ENCODE peak calls at places on chromosome 1, in eight cellular contexts. I, J, H, M, S, Q, D and O are unnamed samples. For H3K4me1, the result is how much of the 10 kb centered on the place peaks cover.

GRCh38 chr1:51268675-51269033 is 32.6 kb downstream of the RNF11 start:
- DNase-seq in I (no peak), M (no peak), D (no peak), Q (no peak), S (no peak), J (no peak), H (no peak), O (no peak)

GRCh38 chr1:223417444-223417843 is 24.2 kb downstream of the CCDC185 start:
- DNase-seq in J (no peak), M (no peak), D (no peak), S (no peak), I (no peak), Q (no peak), H (no peak), O (no peak)

GRCh38 chr1:116772648-116773045 is 18.4 kb downstream of the CD2 start:
- DNase-seq in S (peak), M (no peak), H (no peak), Q (no peak), D (no peak), J (no peak), I (no peak), O (no peak)

GRCh38 chr1:10387611-10388386 is 11.1 kb upstream of the PGD start:
- DNase-seq in S (peak), M (no peak), I (peak), D (no peak), Q (peak), J (peak), H (no peak), O (peak)

GRCh38 chr1:80472145-80472544 is 1328.6 kb upstream of the ADGRL2 start:
- DNase-seq in M (no peak), J (no peak), D (no peak), H (no peak), I (no peak), Q (no peak), S (no peak), O (no peak)

GRCh38 chr1:224393331-224393730 is 36.7 kb downstream of the CNIH4 start:
- DNase-seq in S (no peak), H (no peak), M (no peak), J (no peak), Q (no peak), I (no peak), D (no peak), O (no peak)

GRCh38 chr1:222893255-222893654 is 78.4 kb downstream of the DISP1 start:
- DNase-seq in S (no peak), M (no peak), D (no peak), J (no peak), H (no peak), I (no peak), Q (no peak), O (no peak)

GRCh38 chr1:113536182-113536780 is 146.0 kb downstream of the MAGI3 start:
- DNase-seq in H (no peak), J (no peak), D (no peak), S (no peak), M (no peak), Q (no peak), I (peak), O (no peak)

GRCh38 chr1:36248250-36248894 is 24.1 kb downstream of the THRAP3 start:
- DNase-seq in H (peak), Q (peak), J (peak), S (peak), I (peak), M (peak), D (peak), O (no peak)

GRCh38 chr1:109240158-109241152 is 8.9 kb upstream of the CELSR2 start:
- DNase-seq in I (peak), D (no peak), Q (peak), H (peak), S (peak), M (no peak), J (no peak), O (peak)

GRCh38 chr1:180912801-180913616 is at the start of gene KIAA1614:
- DNase-seq in S (no peak), D (no peak), H (no peak), J (no peak), I (peak), M (no peak), Q (no peak), O (peak)

GRCh38 chr1:203185585-203185984 is 919 bp downstream of the CHI3L1 start:
- DNase-seq in J (no peak), M (no peak), S (peak), I (no peak), Q (no peak), D (no peak), H (no peak), O (no peak)

GRCh38 chr1:15332952-15333715 is 76.6 kb upstream of the EFHD2 start:
- DNase-seq in D (no peak), I (no peak), H (no peak), M (no peak), S (no peak), J (no peak), Q (no peak), O (no peak)

GRCh38 chr1:163211667-163212066 is 9.0 kb upstream of the RGS5 start:
- DNase-seq in I (no peak), M (no peak), H (no peak), J (no peak), S (no peak), D (no peak), Q (no peak), O (no peak)

GRCh38 chr1:153968000-153968363 is 280 bp downstream of the CREB3L4 start:
- DNase-seq in I (no peak), H (no peak), M (no peak), D (no peak), J (no peak), Q (no peak), S (peak), O (no peak)

GRCh38 chr1:150162862-150163706 is 13.4 kb downstream of the PLEKHO1 start:
- DNase-seq in I (peak), Q (peak), H (peak), J (no peak), S (peak), D (no peak), M (peak), O (peak)

GRCh38 chr1:33382651-33383415 is 48.1 kb downstream of the PHC2 start:
- DNase-seq in D (no peak), M (no peak), Q (no peak), I (no peak), S (no peak), H (no peak), J (no peak), O (no peak)

GRCh38 chr1:225847610-225848009 is 34.6 kb downstream of the TMEM63A start:
- DNase-seq in M (no peak), H (no peak), D (no peak), I (no peak), J (no peak), S (peak), Q (no peak), O (no peak)

GRCh38 chr1:94925561-94926364 is 1.1 kb downstream of the CNN3 start:
- DNase-seq in I (peak), S (peak), H (peak), Q (peak), M (no peak), J (peak), D (no peak), O (peak)

GRCh38 chr1:1204998-1205768 is 1.2 kb downstream of the TNFRSF18 start:
- DNase-seq in J (no peak), M (no peak), D (no peak), S (no peak), I (no peak), H (no peak), Q (no peak), O (peak)

GRCh38 chr1:30966690-30967369 is 58.3 kb upstream of the SDC3 start:
- DNase-seq in I (peak), Q (no peak), D (no peak), M (no peak), H (peak), J (no peak), S (peak), O (no peak)

GRCh38 chr1:114043046-114043445 is 63.8 kb downstream of the OLFML3 start:
- DNase-seq in J (no peak), I (no peak), D (no peak), S (no peak), Q (no peak), H (no peak), M (no peak), O (no peak)

GRCh38 chr1:153578490-153578889 is 12.8 kb upstream of the S100A2 start:
- DNase-seq in Q (no peak), H (no peak), S (no peak), I (peak), J (no peak), M (no peak), D (no peak), O (no peak)

DNA sequence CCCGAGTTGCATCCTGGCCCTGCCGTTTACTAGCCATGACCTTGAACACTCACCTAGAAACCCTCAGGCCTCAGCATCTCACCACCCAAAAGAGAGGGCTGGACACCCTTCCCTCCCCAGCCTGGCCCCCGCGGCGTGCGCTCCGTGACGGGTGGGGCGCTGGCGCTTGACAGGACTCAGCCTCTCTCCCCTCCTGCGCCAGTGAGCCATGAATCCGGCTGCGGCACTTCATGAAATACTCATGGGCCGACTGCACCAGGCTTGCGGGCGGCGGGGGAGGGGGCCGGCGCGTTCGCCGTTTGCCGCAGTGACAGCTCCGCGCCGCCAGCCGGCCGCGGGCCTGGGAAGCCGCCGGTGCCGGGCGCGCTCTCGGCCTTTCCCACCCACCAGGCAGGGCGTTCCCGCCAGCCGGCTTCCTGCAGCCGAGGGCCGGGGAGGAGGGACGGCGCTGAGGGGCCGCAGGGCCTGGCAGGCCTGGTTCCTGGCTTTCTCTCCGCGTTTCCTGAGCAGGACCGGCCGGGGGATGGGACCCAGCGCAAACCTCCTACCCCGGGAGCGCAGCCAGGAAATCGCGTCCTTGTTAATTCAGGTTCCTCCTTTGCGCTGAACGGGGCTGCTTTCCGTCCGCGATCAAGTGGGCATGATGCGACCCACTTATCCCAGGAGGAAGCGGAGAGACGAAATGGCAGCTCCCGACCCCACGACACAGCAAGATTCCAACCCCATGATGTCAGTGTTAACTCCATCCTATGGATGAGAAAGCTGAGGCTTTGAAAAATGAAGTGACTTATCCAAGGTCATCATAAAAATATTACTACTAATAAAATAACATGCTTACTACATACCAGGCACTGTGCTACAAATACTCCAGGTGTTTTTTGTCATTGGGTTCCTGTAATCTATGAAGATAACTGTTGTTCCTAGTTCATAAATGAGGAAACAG is 9.1 kb upstream of the LUZP1 start:
- DNase-seq in J (no peak), H (no peak), D (no peak), Q (no peak), S (peak), I (peak), M (peak), O (peak)
- TF ChIP-seq CTCF in J (no peak), H (peak), D (no peak), Q (no peak), S (no peak), I (peak), M (peak), O (peak)

GRCh38 chr1:24416666-24417391 is 1.2 kb downstream of the NIPAL3 start:
- DNase-seq in J (no peak), S (no peak), M (no peak), Q (no peak), D (peak), I (peak), H (peak), O (no peak)

GRCh38 chr1:24414884-24415333 is 693 bp upstream of the NIPAL3 start:
- DNase-seq in M (no peak), H (no peak), I (no peak), J (peak), S (peak), Q (no peak), D (no peak), O (no peak)

GRCh38 chr1:24415334-24415909 is at the start of gene NIPAL3:
- DNase-seq in D (peak), J (peak), I (peak), M (peak), H (peak), Q (peak), S (peak), O (peak)

GRCh38 chr1:24417681-24418080 is 2.1 kb downstream of the NIPAL3 start:
- DNase-seq in S (no peak), H (no peak), Q (no peak), D (no peak), M (no peak), I (peak), J (no peak), O (no peak)

DNA sequence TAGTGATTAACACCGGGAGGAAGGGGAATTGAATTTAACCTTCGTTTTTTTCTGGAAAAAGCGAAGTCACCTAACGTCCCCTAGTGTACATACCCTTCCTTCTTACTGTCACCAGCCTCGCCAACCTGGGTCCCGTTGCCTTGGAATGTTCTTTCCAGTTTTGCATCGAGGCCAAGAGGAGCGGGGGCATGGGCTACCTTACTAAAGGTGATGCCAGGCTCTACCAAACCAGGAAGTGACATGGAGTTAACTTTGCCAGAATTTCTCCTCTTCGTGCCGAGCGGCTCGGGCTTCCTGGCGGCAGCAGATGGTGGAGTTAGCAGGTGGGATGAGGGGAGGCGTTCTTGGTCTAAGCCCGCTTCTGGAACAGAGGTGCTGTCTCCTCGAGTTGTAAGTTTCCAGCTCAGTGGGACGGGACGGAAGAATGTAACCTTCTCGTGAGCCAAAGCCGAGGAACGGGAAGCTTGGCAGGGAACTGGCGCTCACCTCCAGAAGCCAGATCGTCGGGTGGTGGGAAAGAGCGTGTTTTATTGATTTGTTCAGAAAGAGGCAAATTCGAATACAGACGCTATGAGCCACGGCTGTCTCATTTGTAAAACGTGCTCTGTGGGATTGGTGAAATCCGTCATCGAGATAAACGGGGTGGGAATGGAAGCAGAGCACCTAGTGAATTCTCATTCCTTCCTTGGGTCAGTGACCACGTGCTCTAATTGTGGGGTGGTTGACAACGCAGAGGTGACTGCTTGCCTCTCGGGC is 486 bp downstream of the NIPAL3 start:
- DNase-seq in Q (no peak), M (no peak), D (no peak), J (peak), H (peak), I (peak), S (peak), O (no peak)
- H3K4me1 ChIP-seq in Q (under half), M (under half), D (under half), J (under half), H (under half), I (under half), S (half or more), O (half or more)

GRCh38 chr1:70207492-70207891 is 2.1 kb upstream of the LRRC40 start:
- DNase-seq in M (no peak), J (no peak), D (no peak), S (no peak), H (no peak), Q (no peak), I (no peak), O (no peak)

GRCh38 chr1:70204139-70204538 is 1.2 kb downstream of the LRRC40 start:
- DNase-seq in Q (no peak), J (no peak), H (no peak), D (no peak), S (no peak), I (no peak), M (no peak), O (no peak)

GRCh38 chr1:70204578-70204977 is 801 bp downstream of the LRRC40 start:
- DNase-seq in I (peak), H (peak), Q (no peak), S (no peak), J (no peak), M (no peak), D (no peak), O (no peak)

GRCh38 chr1:70205076-70205436 is 323 bp downstream of the LRRC40 start:
- DNase-seq in J (no peak), Q (no peak), H (no peak), D (no peak), S (no peak), M (no peak), I (no peak), O (no peak)

DNA sequence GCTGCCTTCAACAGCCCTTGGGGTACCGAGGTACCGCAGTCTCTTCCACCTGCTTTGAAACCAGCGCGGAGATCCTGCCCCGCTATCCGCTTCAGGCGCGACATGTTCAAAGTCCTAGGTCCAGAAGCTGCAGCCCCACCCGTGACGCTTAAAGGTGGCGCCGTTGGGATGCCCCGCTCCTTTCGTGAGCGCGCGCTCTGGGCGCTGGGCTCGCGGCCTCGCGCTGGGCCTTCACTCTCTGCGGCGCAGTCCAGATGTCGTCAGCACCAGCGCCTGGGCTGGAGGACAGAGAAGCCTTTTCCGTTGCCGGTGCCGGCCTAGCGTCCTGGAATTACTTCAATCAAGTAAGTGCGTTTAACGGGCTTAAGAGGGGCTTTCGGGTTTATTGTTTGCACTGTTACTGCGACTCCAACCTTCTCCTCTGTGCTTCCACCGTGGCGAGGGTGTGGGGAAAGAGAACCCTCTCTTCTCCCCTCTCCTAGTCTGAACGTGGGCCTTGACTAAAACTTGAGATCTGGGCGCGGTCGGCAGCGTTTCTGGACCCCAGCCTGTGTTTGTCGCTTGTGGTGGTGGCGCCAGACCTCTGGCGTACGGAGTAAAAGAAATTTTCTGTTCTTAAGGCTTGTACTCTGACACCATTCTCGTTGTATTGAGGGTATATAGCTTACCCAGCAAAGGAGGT is at the start of gene LRRC40:
- DNase-seq in J (peak), I (peak), S (peak), Q (peak), M (peak), D (peak), H (peak), O (peak)
- TF ChIP-seq CTCF in J (no peak), I (no peak), S (no peak), Q (no peak), M (no peak), D (no peak), H (no peak), O (peak)

GRCh38 chr1:17596186-17596585 is 56.7 kb downstream of the ARHGEF10L start:
- DNase-seq in M (no peak), Q (no peak), S (no peak), J (no peak), H (no peak), D (no peak), I (no peak), O (no peak)

GRCh38 chr1:17594026-17594425 is 54.5 kb downstream of the ARHGEF10L start:
- DNase-seq in S (no peak), Q (no peak), I (no peak), H (no peak), M (no peak), D (no peak), J (no peak), O (peak)

GRCh38 chr1:17596651-17597509 is 57.4 kb downstream of the ARHGEF10L start:
- DNase-seq in I (no peak), Q (no peak), S (no peak), D (no peak), H (no peak), J (no peak), M (no peak), O (no peak)

GRCh38 chr1:17594690-17595601 is 55.4 kb downstream of the ARHGEF10L start:
- DNase-seq in I (no peak), H (no peak), Q (no peak), M (no peak), S (no peak), D (no peak), J (no peak), O (no peak)

DNA sequence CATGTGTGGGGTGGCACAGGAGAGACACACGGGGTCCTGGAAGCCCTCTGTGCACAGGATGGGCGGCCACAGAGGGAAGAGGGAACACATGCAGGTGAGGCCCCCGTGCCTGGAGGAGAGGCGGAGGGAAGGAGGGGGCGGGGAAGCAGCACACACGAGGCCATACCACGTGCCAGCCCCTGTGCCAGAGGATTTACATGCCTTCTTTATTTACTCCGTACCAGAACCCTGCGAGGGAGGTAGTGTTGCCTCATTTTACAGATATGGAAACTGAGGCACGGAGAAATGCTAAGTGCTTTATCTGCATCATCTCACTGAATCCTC is 56.1 kb downstream of the ARHGEF10L start:
- DNase-seq in H (no peak), M (no peak), I (no peak), J (no peak), Q (no peak), D (no peak), S (no peak), O (no peak)
- H3K4me1 ChIP-seq in H (under half), M (under half), I (under half), J (under half), Q (under half), D (under half), S (under half), O (under half)